ENCODE peak calls at places on chromosomes 5 and 9, in five cellular contexts. H, Z, C, A and I are unnamed samples. For H3K4me1 and H3K27me3, the result is how much of the 10 kb centered on the place peaks cover.

GRCh38 chr9:111481885-111482636 is 2.1 kb downstream of the ECPAS start:
- DNase-seq in A (peak), Z (peak), H (no peak), C (no peak), I (no peak)

GRCh38 chr5:172766287-172767104 is 4.5 kb downstream of the DUSP1 start:
- DNase-seq in H (peak), A (peak), Z (peak), C (peak), I (peak)

GRCh38 chr5:160467555-160468418 is 46.1 kb downstream of the PTTG1 start:
- DNase-seq in H (peak), C (peak), Z (peak), A (peak), I (peak)

GRCh38 chr5:10838038-10838437 is 77.0 kb upstream of the DAP start:
- DNase-seq in A (peak), C (no peak), H (no peak), Z (no peak), I (peak)

GRCh38 chr5:156815988-156816599 is 34.0 kb upstream of the PPP1R2B start:
- DNase-seq in Z (peak), H (peak), A (peak), C (no peak), I (peak)

GRCh38 chr5:12177225-12177624 is 273.0 kb upstream of the CTNND2 start:
- DNase-seq in H (no peak), C (no peak), A (no peak), Z (no peak), I (no peak)

GRCh38 chr5:142432369-142432863 is 107.6 kb upstream of the SPRY4 start:
- DNase-seq in A (no peak), Z (no peak), H (peak), C (no peak), I (no peak)

GRCh38 chr9:27429436-27429835 is 94.7 kb upstream of the IFNK start:
- DNase-seq in Z (no peak), C (no peak), A (no peak), H (no peak), I (no peak)

GRCh38 chr5:126516852-126517251 is 78.2 kb downstream of the ALDH7A1 start:
- DNase-seq in C (no peak), H (no peak), Z (no peak), A (peak), I (no peak)

GRCh38 chr5:151953833-151954232 is 29.2 kb upstream of the GLRA1 start:
- DNase-seq in A (no peak), Z (no peak), C (no peak), H (no peak), I (no peak)

GRCh38 chr5:95417971-95418370 is 26.8 kb downstream of the FAM81B start:
- DNase-seq in A (peak), Z (no peak), H (no peak), C (no peak), I (no peak)

GRCh38 chr5:73295447-73295846 is 122.5 kb downstream of the TMEM174 start:
- DNase-seq in C (no peak), Z (no peak), H (no peak), A (no peak), I (no peak)

GRCh38 chr5:31283326-31283725 is 89.8 kb downstream of the CDH6 start:
- DNase-seq in C (no peak), H (no peak), Z (no peak), A (peak), I (peak)

GRCh38 chr5:140322751-140323731 is 20.1 kb upstream of the PFDN1 start:
- DNase-seq in C (peak), A (peak), H (peak), Z (no peak), I (peak)

GRCh38 chr5:29833394-29833793 is 1360.1 kb upstream of the CDH6 start:
- DNase-seq in A (no peak), H (no peak), C (no peak), Z (no peak), I (no peak)

GRCh38 chr9:35552837-35553236 is 52.2 kb upstream of the TESK1 start:
- DNase-seq in C (no peak), A (peak), Z (no peak), H (no peak), I (peak)

GRCh38 chr9:124658165-124659017 is 112.7 kb downstream of the NR6A1 start:
- DNase-seq in H (peak), C (peak), Z (peak), A (peak), I (peak)

GRCh38 chr5:137609122-137609521 is 110.0 kb upstream of the SPOCK1 start:
- DNase-seq in C (no peak), A (peak), Z (no peak), H (no peak), I (peak)

GRCh38 chr9:101512116-101512515 is 21.5 kb upstream of the RNF20 start:
- DNase-seq in A (no peak), Z (no peak), H (no peak), C (no peak), I (no peak)

DNA sequence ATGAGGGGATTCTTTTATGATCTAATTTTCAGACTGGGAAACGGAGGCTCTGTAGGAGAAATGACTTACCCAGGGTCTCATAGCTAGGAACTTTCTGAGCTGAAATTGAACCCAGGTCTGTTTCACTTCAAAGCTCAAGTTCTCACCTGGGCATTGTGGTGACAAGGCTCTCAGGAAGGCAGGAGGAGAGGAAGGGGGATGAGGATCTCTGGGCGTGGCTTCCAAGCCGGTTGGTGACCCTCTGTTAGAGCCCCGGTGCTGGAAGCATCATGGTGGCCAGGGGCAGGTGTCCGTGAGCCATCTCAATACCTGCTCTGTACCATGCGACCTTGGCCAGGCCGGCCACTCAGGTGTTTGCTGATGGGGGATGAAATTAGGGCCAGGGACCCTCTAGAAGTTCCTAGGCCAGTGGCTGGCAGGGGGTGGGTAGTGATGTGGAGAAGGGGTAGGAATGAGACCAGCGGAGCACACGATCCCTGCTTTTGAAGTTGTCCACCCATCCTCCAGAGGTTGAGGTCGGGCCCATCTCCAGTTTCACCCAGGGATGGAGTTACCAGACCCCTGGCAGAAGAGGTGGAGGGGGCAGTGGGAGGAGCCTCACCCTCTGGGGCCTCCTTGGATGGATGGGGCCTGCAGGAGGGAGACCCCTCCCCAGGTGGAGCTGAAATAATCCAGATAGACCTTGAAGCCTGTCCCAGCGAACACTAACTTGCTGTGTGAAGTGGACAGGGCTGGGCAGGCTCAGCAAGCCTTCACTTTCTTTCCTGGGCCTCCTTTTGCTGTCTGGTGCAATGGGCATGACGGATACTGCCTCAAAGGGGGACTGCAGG is 5.9 kb downstream of the CRB2 start:
- DNase-seq in C (no peak), Z (no peak), H (no peak), A (no peak), I (no peak)
- H3K4me1 ChIP-seq in C (under half), Z (under half), H (under half), A (under half), I (under half)

GRCh38 chr9:567746-568305 is 273.7 kb upstream of the DMRT1 start:
- DNase-seq in C (no peak), Z (no peak), H (no peak), A (no peak), I (no peak)

GRCh38 chr9:567128-567745 is 274.3 kb upstream of the DMRT1 start:
- DNase-seq in A (no peak), H (no peak), Z (no peak), C (no peak), I (no peak)

GRCh38 chr9:562330-562729 is 279.2 kb upstream of the DMRT1 start:
- DNase-seq in Z (no peak), H (no peak), C (no peak), A (no peak), I (no peak)

GRCh38 chr9:563200-563599 is 278.3 kb upstream of the DMRT1 start:
- DNase-seq in C (no peak), H (no peak), Z (no peak), A (no peak), I (no peak)

DNA sequence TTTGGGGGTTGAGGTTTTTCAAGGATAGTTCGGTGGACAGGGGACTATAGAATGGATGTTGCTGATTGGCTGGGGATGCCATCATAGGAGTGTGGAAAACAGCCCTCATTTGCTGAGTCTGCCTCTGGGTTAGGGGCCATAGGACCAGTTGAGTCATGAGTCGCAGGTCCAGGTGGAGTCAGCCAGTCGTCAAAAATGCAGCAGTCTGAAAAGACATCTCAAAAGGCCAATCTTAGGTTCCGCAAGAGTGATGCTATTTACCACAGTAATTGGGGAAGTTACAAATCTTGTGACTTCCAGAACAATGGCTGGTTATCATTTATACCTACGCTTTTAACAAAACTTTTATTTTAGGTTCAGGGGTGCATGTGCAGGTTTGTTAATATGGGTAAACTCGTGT is 276.0 kb upstream of the DMRT1 start:
- DNase-seq in Z (no peak), A (no peak), C (no peak), H (no peak), I (no peak)
- H3K27me3 ChIP-seq in Z (under half), A (under half), C (under half), H (under half), I (under half)

DNA sequence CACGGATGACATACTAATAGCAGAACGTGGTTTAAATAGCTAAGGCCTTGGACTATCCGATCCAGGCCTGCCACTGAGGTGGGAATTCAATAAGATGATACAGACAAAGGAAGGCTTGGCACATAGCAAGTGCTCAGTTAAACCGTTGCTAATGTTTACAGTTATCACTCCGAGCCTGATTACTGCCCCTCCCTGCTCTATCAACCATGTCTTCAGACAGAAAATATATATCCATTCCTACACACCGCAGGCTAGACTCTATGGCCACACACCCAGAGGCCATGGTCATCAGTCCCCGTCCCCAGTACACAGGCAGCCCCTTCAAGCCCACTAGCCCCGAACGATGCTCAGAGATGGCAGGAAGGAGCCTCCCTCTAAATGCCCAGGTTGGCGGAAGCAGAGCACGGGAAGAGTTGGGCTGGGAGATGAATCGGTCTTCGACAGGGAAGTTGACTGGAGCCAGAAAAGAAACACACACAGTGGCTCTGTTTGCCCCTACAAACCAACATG is 49.8 kb upstream of the STXBP1 start:
- DNase-seq in A (no peak), Z (no peak), C (peak), H (no peak), I (no peak)
- H3K4me1 ChIP-seq in A (half or more), Z (under half), C (under half), H (under half), I (half or more)

DNA sequence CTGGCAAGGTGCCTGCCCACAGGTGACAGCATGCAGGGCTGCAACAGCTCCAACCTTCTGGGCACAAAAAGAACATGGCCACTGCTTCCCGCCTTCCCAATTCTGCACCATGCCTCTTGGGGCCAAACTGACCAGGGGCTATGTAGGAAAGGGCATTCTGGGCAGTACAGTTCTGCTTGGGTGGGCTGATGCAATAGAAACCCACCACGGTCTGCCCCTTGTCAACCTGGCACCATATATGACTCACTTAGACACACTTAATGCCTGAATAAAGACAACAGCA is 40.2 kb upstream of the FCN1 start:
- DNase-seq in Z (no peak), A (no peak), H (no peak), C (no peak), I (no peak)
- H3K27me3 ChIP-seq in Z (under half), A (under half), H (under half), C (under half), I (under half)

GRCh38 chr5:68288756-68289134 is 73.2 kb downstream of the PIK3R1 start:
- DNase-seq in C (peak), H (no peak), Z (no peak), A (no peak), I (peak)
- H3K4me1 ChIP-seq in C (under half), H (under half), Z (half or more), A (under half), I (under half)

DNA sequence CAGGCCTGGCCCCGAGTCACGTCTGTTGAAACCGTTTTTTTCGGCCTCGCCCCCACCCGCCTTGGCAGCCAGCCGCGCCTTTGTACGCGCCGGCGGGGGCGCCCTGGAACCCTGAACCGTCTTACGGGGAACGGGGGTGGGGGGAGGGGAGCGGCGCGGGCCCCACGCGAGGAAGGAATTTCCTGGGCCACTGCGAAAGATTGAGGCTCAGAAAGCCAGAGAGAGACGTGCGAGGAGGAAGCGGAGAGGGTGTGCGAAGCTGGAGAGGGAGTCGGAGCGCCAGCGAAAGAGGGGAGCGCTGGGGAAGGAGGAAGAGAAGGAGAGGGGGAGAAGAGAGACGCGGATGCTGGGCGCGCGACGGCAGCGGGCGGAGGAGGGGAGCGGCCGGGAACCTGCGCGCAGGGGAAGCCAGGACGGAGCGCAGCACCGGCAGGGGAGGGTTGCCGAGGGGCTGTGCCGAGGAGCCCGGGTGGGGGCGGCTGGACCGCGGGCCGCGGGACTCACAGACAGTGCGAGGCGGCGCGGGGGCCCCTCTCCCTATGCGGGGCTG is 4.6 kb upstream of the PRDM12 start:
- DNase-seq in C (no peak), Z (no peak), H (no peak), A (no peak), I (no peak)
- H3K27me3 ChIP-seq in C (half or more), Z (half or more), H (under half), A (half or more), I (half or more)

DNA sequence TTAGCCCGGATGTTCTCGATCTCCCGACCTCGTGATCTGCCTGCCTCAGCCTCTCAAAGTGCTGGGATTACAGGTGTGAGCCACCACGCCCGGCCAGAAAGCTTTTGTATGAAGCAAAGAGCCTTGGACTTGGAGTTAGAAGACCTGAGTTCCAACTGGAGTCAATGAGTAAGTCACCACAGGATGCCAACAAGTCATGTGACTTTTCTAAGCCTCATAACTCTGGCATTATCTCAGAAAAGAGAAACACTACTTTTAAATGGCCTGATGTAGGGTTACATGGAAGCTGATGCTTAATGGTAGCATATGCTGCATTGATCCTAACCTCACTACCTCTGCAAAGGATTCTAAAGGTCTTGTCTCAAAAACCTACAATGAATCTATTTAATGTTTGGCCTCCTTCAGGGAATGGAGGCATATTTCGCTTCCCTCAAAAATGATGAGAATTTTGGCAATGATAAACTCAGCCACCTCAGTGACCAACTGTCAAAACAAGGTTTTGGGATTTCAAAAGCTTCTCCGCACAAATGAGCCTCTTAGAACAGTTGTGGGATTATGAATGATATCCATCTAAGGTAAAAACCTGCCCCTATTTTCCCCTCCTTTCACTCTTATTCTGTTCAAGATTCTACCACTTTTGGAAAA is 236.8 kb downstream of the ACTL7B start:
- DNase-seq in Z (no peak), C (no peak), A (no peak), H (no peak), I (peak)
- H3K4me1 ChIP-seq in Z (under half), C (under half), A (under half), H (under half), I (under half)

DNA sequence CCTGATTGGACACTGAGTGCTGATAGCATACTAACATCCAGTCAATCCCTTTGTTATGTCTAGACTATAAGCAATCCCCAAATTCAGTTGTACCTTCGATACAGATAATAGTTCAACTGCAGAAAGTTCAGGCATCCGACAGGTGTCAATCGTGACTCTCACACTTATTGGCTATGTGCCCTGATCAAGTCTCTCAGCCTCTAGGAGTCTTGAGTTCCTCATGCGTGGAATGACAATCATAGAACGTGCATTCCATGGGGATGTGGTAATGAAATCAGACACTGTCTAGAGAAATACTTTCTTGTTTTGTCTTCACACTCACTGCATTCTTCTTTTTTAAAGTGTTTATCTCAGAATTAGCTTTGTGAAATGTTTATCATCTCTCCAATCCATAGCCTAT is 4.8 kb downstream of the ANKRD34B start:
- DNase-seq in A (no peak), Z (no peak), H (no peak), C (no peak), I (no peak)
- H3K27me3 ChIP-seq in A (under half), Z (under half), H (under half), C (under half), I (under half)

GRCh38 chr5:89059274-89059673 is 176.3 kb upstream of the MEF2C start:
- DNase-seq in A (no peak), C (no peak), H (no peak), Z (no peak), I (no peak)

GRCh38 chr5:89060768-89061167 is 177.8 kb upstream of the MEF2C start:
- DNase-seq in A (no peak), Z (no peak), C (no peak), H (no peak), I (no peak)

GRCh38 chr5:89053547-89053946 is 170.6 kb upstream of the MEF2C start:
- DNase-seq in C (no peak), A (no peak), H (no peak), Z (no peak), I (no peak)

GRCh38 chr5:89055011-89055704 is 172.2 kb upstream of the MEF2C start:
- DNase-seq in Z (no peak), C (no peak), H (no peak), A (no peak), I (no peak)
- H3K4me1 ChIP-seq in Z (under half), C (under half), H (under half), A (under half), I (under half)